ENCODE peak calls at places on chromosomes 2 and 18, in four cellular contexts. One of them, this sample, is unnamed.

GRCh38 chr2:100935372-100935752 is 66.7 kb upstream of the RPL31 start:
- DNase-seq in mesendoderm: peak
- DNase-seq in mesenchymal stem cell: peak
- DNase-seq in neuronal stem cell: no peak
- DNase-seq in this sample: no peak

GRCh38 chr2:36697424-36698066 is 1.0 kb downstream of the VIT start:
- DNase-seq in mesenchymal stem cell: peak
- DNase-seq in mesendoderm: peak
- DNase-seq in neuronal stem cell: no peak
- DNase-seq in this sample: no peak

GRCh38 chr2:185793532-185794073 is 55.0 kb downstream of the FSIP2 start:
- DNase-seq in mesendoderm: no peak
- DNase-seq in neuronal stem cell: no peak
- DNase-seq in mesenchymal stem cell: peak
- DNase-seq in this sample: no peak

GRCh38 chr18:32138332-32138731 is 46.7 kb downstream of the RNF138 start:
- DNase-seq in neuronal stem cell: no peak
- DNase-seq in mesendoderm: no peak
- DNase-seq in mesenchymal stem cell: no peak
- DNase-seq in this sample: no peak

GRCh38 chr18:22830511-22830910 is 102.6 kb upstream of the RBBP8 start:
- DNase-seq in neuronal stem cell: no peak
- DNase-seq in mesendoderm: no peak
- DNase-seq in mesenchymal stem cell: no peak
- DNase-seq in this sample: no peak

GRCh38 chr18:63708650-63709049 is 5.9 kb downstream of the SERPINB11 start:
- DNase-seq in neuronal stem cell: no peak
- DNase-seq in mesenchymal stem cell: peak
- DNase-seq in mesendoderm: no peak
- DNase-seq in this sample: no peak

GRCh38 chr2:18630941-18631340 is 41.6 kb upstream of the NT5C1B start:
- DNase-seq in mesendoderm: no peak
- DNase-seq in mesenchymal stem cell: no peak
- DNase-seq in neuronal stem cell: no peak
- DNase-seq in this sample: no peak

GRCh38 chr18:73690222-73690621 is 457.4 kb downstream of the FBXO15 start:
- DNase-seq in neuronal stem cell: peak
- DNase-seq in mesenchymal stem cell: no peak
- DNase-seq in mesendoderm: peak
- DNase-seq in this sample: no peak

GRCh38 chr2:232761301-232761907 is 15.0 kb downstream of the KCNJ13 start:
- DNase-seq in mesenchymal stem cell: peak
- DNase-seq in neuronal stem cell: no peak
- DNase-seq in mesendoderm: peak
- DNase-seq in this sample: no peak

GRCh38 chr2:240964854-240965295 is 33.5 kb upstream of the SNED1 start:
- DNase-seq in mesenchymal stem cell: no peak
- DNase-seq in mesendoderm: no peak
- DNase-seq in neuronal stem cell: no peak
- DNase-seq in this sample: peak

GRCh38 chr18:46069524-46069923 is 2.5 kb downstream of the PSTPIP2 start:
- DNase-seq in mesenchymal stem cell: no peak
- DNase-seq in neuronal stem cell: no peak
- DNase-seq in mesendoderm: no peak
- DNase-seq in this sample: no peak

GRCh38 chr18:7116832-7117389 is 686 bp downstream of the LAMA1 start:
- DNase-seq in neuronal stem cell: peak
- DNase-seq in mesenchymal stem cell: peak
- DNase-seq in mesendoderm: peak
- DNase-seq in this sample: peak
- H3K9ac ChIP-seq in neuronal stem cell: peak
- H3K9ac ChIP-seq in mesenchymal stem cell: peak
- H3K9ac ChIP-seq in mesendoderm: peak
- H3K9ac ChIP-seq in this sample: peak

GRCh38 chr18:47725656-47726055 is 204.8 kb downstream of the SMAD2 start:
- DNase-seq in neuronal stem cell: no peak
- DNase-seq in mesendoderm: no peak
- DNase-seq in mesenchymal stem cell: no peak
- DNase-seq in this sample: no peak
- H3K23ac ChIP-seq in neuronal stem cell: no peak
- H3K23ac ChIP-seq in mesendoderm: no peak
- H3K23ac ChIP-seq in mesenchymal stem cell: no peak
- H3K23ac ChIP-seq in this sample: no peak

GRCh38 chr2:15748736-15749323 is 157.2 kb downstream of the DDX1 start:
- DNase-seq in mesendoderm: peak
- DNase-seq in mesenchymal stem cell: peak
- DNase-seq in neuronal stem cell: peak
- DNase-seq in this sample: peak

GRCh38 chr2:15746354-15747171 is 154.9 kb downstream of the DDX1 start:
- DNase-seq in neuronal stem cell: no peak
- DNase-seq in mesendoderm: no peak
- DNase-seq in mesenchymal stem cell: no peak
- DNase-seq in this sample: no peak

GRCh38 chr2:15747698-15748471 is 156.2 kb downstream of the DDX1 start:
- DNase-seq in mesendoderm: peak
- DNase-seq in mesenchymal stem cell: no peak
- DNase-seq in neuronal stem cell: peak
- DNase-seq in this sample: peak

GRCh38 chr2:15745907-15746306 is 154.2 kb downstream of the DDX1 start:
- DNase-seq in mesendoderm: no peak
- DNase-seq in neuronal stem cell: no peak
- DNase-seq in mesenchymal stem cell: no peak
- DNase-seq in this sample: no peak

GRCh38 chr2:15747172-15747550 is 155.5 kb downstream of the DDX1 start:
- DNase-seq in neuronal stem cell: no peak
- DNase-seq in mesenchymal stem cell: no peak
- DNase-seq in mesendoderm: no peak
- DNase-seq in this sample: no peak
- H2AK5ac ChIP-seq in neuronal stem cell: peak
- H2AK5ac ChIP-seq in mesenchymal stem cell: peak
- H2AK5ac ChIP-seq in mesendoderm: no peak
- H2AK5ac ChIP-seq in this sample: no peak

GRCh38 chr2:157858846-157859245 is 17.3 kb downstream of the ACVR1 start:
- DNase-seq in neuronal stem cell: no peak
- DNase-seq in mesenchymal stem cell: no peak
- DNase-seq in mesendoderm: no peak
- DNase-seq in this sample: no peak
- H3K9ac ChIP-seq in neuronal stem cell: no peak
- H3K9ac ChIP-seq in mesenchymal stem cell: no peak
- H3K9ac ChIP-seq in mesendoderm: no peak
- H3K9ac ChIP-seq in this sample: no peak

This sample was measured in H9.